ENCODE peak calls at places on chromosome 9, in four cellular contexts. S is HCT116, G is HepG2, K is SK-N-SH. D is an unnamed sample.
A peak's percentile ranks its signal among the peaks of the same experiment; 100 is the strongest.

GRCh38 chr9:93818795-93819472 is 136.2 kb downstream of the BARX1 start:
- DNase-seq in S (no peak), G (no peak), K (peak; percentile 3), D (peak; percentile 3)

GRCh38 chr9:131809941-131810344 is 70.1 kb upstream of the RAPGEF1 start:
- DNase-seq in S (no peak), G (no peak), K (no peak), D (no peak)

GRCh38 chr9:128145951-128146351 is 3.3 kb upstream of the LCN2 start:
- DNase-seq in S (no peak), G (no peak), K (no peak), D (no peak)

GRCh38 chr9:134778841-134779411 is 101.7 kb upstream of the FCN2 start:
- DNase-seq in S (peak; percentile 33), G (peak; percentile 48), K (peak; percentile 84), D (peak; percentile 75)

GRCh38 chr9:100933656-100934055 is 94.9 kb upstream of the PLPPR1 start:
- DNase-seq in S (no peak), G (no peak), K (no peak), D (no peak)

GRCh38 chr9:21711504-21711903 is 90.9 kb upstream of the MTAP start:
- DNase-seq in S (peak; percentile 80), G (no peak), K (no peak), D (no peak)

GRCh38 chr9:6712041-6712440 is 45.7 kb upstream of the KDM4C start:
- DNase-seq in S (no peak), G (no peak), K (no peak), D (no peak)

GRCh38 chr9:97906236-97906831 is 16.0 kb downstream of the TRMO start:
- DNase-seq in S (no peak), G (no peak), K (no peak), D (no peak)

GRCh38 chr9:91837982-91838731 is 111.9 kb downstream of the ROR2 start:
- DNase-seq in S (peak; percentile 63), G (no peak), K (no peak), D (peak; percentile 39)

GRCh38 chr9:16325966-16326365 is 544.5 kb downstream of the BNC2 start:
- DNase-seq in S (no peak), G (no peak), K (no peak), D (no peak)

GRCh38 chr9:96293481-96293880 is 8.5 kb downstream of the HSD17B3 start:
- DNase-seq in S (peak; percentile 10), G (no peak), K (no peak), D (no peak)

GRCh38 chr9:93612052-93612795 is 35.8 kb downstream of the PHF2 start:
- DNase-seq in S (no peak), G (no peak), K (no peak), D (no peak)

GRCh38 chr9:2267171-2267740 is 252.1 kb downstream of the SMARCA2 start:
- DNase-seq in S (no peak), G (no peak), K (no peak), D (no peak)

GRCh38 chr9:33921967-33922895 is 105.3 kb downstream of the UBE2R2 start:
- DNase-seq in S (peak; percentile 7), G (peak; percentile 21), K (peak; percentile 66), D (peak; percentile 29)
- TF ChIP-seq ELF1 in S (no peak), G (no peak), K (no peak), D (no peak)

GRCh38 chr9:32954642-32955041 is 46.8 kb downstream of the APTX start:
- DNase-seq in S (no peak), G (peak; percentile 27), K (peak; percentile 61), D (no peak)

GRCh38 chr9:32956606-32957005 is 44.8 kb downstream of the APTX start:
- DNase-seq in S (no peak), G (no peak), K (no peak), D (no peak)

GRCh38 chr9:32955655-32956478 is 45.6 kb downstream of the APTX start:
- DNase-seq in S (no peak), G (no peak), K (peak; percentile 25), D (no peak)
- TF ChIP-seq ELF1 in S (no peak), G (no peak), K (no peak), D (no peak)

GRCh38 chr9:136527721-136528710 is 17.8 kb downstream of the NOTCH1 start:
- DNase-seq in S (no peak), G (no peak), K (peak; percentile 86), D (peak; percentile 79)
- TF ChIP-seq ELF1 in S (no peak), G (no peak), K (no peak), D (no peak)

GRCh38 chr9:125593581-125593980 is 113.4 kb downstream of the MAPKAP1 start:
- DNase-seq in S (no peak), G (no peak), K (no peak), D (no peak)
- TF ChIP-seq ELF1 in S (no peak), G (no peak), K (no peak), D (no peak)

GRCh38 chr9:121172726-121173487 is 28.8 kb downstream of the RAB14 start:
- DNase-seq in S (no peak), G (no peak), K (no peak), D (no peak)
- TF ChIP-seq ELF1 in S (no peak), G (no peak), K (no peak), D (no peak)

GRCh38 chr9:71761938-71762353 is 6.4 kb downstream of the CEMIP2 start:
- DNase-seq in S (no peak), G (no peak), K (no peak), D (peak; percentile 47)

GRCh38 chr9:71762900-71763653 is 5.2 kb downstream of the CEMIP2 start:
- DNase-seq in S (no peak), G (peak; percentile 82), K (no peak), D (no peak)

GRCh38 chr9:71764438-71764837 is 3.9 kb downstream of the CEMIP2 start:
- DNase-seq in S (no peak), G (no peak), K (no peak), D (no peak)

GRCh38 chr9:71765693-71766092 is 2.6 kb downstream of the CEMIP2 start:
- DNase-seq in S (no peak), G (peak; percentile 79), K (no peak), D (no peak)

GRCh38 chr9:71763752-71764332 is 4.5 kb downstream of the CEMIP2 start:
- DNase-seq in S (no peak), G (no peak), K (no peak), D (no peak)
- TF ChIP-seq ELF1 in S (no peak), G (no peak), K (no peak), D (no peak)

DNA sequence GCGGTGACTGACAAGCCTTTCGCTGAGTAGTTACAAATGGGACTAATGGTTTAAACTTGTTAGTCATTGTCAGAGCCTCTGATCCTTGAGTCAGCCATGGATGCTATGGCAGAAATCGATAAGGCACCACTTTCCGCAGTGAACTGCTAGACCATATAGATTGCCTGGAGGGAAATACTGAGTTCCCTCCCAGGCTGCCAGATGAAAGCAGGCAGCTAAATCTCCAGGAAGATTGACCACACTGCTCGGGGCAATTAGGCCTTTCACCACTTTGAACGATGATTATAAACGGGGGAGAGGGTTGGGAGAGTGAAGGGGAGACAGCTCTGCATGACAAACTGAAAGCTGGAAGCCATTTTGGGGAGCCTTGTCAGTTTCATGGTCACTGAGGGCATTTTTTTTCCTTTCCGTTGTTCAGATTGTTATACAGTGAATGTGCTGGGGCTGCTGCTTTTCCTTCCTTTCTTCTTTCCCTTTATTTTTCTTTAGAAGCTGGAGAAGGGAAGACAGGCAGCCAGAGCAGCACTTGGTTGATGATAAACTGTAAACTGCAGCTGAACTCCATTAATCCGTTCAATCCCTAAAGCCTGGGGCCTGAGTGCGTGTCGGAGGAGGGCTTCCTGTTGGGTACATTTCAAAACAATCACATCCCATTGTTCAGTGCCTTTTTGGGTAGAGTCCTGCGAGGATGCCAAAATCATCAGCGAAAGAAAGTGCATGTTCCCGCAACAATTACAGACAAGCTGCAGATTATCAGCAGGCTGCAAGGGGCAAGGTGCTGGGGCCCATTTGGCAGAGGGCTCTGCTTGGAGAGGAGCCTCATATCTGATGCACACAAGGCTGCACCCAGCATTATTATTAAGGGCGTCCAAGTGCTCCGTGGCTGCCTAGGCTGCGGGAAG is 308.4 kb downstream of the PSAT1 start:
- DNase-seq in S (no peak), G (no peak), K (no peak), D (no peak)
- TF ChIP-seq ELF1 in S (no peak), G (no peak), K (no peak), D (no peak)